ENCODE peak calls at places on chromosomes 16 and 17, in four cellular contexts. One of them, this sample, is unnamed.

GRCh38 chr16:19104591-19104990 is 9.2 kb upstream of the ITPRIPL2 start:
- DNase-seq in activated T-cell treated with anti-CD3 and anti-CD28 coated beads, Interleukin-2, amount 50 U/mL, for 48 hours: no peak
- DNase-seq in AG08395: no peak
- DNase-seq in ovary: no peak
- DNase-seq in this sample: no peak

GRCh38 chr17:7852919-7853692 is 1.8 kb upstream of the TMEM88 start:
- DNase-seq in activated T-cell treated with anti-CD3 and anti-CD28 coated beads, Interleukin-2, amount 50 U/mL, for 48 hours: no peak
- DNase-seq in AG08395: no peak
- DNase-seq in ovary: peak
- DNase-seq in this sample: no peak

GRCh38 chr16:57571098-57571497 is 28.7 kb downstream of the ADGRG5 start:
- DNase-seq in activated T-cell treated with anti-CD3 and anti-CD28 coated beads, Interleukin-2, amount 50 U/mL, for 48 hours: no peak
- DNase-seq in AG08395: no peak
- DNase-seq in ovary: no peak
- DNase-seq in this sample: no peak

GRCh38 chr17:42709561-42709960 is 27.2 kb downstream of the CNTNAP1 start:
- DNase-seq in activated T-cell treated with anti-CD3 and anti-CD28 coated beads, Interleukin-2, amount 50 U/mL, for 48 hours: no peak
- DNase-seq in AG08395: no peak
- DNase-seq in ovary: no peak
- DNase-seq in this sample: no peak

GRCh38 chr17:40065771-40066510 is 3.2 kb downstream of the THRA start:
- DNase-seq in activated T-cell treated with anti-CD3 and anti-CD28 coated beads, Interleukin-2, amount 50 U/mL, for 48 hours: no peak
- DNase-seq in AG08395: no peak
- DNase-seq in ovary: peak
- DNase-seq in this sample: no peak

GRCh38 chr16:50939356-50939755 is 197.5 kb downstream of the CYLD start:
- DNase-seq in activated T-cell treated with anti-CD3 and anti-CD28 coated beads, Interleukin-2, amount 50 U/mL, for 48 hours: no peak
- DNase-seq in AG08395: no peak
- DNase-seq in ovary: no peak
- DNase-seq in this sample: no peak

GRCh38 chr17:72518810-72519597 is 398.2 kb downstream of the SOX9 start:
- DNase-seq in activated T-cell treated with anti-CD3 and anti-CD28 coated beads, Interleukin-2, amount 50 U/mL, for 48 hours: no peak
- DNase-seq in AG08395: no peak
- DNase-seq in ovary: no peak
- DNase-seq in this sample: no peak

GRCh38 chr17:58587713-58588117 is 73.3 kb upstream of the MTMR4 start:
- DNase-seq in activated T-cell treated with anti-CD3 and anti-CD28 coated beads, Interleukin-2, amount 50 U/mL, for 48 hours: peak
- DNase-seq in AG08395: peak
- DNase-seq in ovary: peak
- DNase-seq in this sample: no peak

GRCh38 chr17:69819316-69820087 is 255.5 kb upstream of the KCNJ16 start:
- DNase-seq in activated T-cell treated with anti-CD3 and anti-CD28 coated beads, Interleukin-2, amount 50 U/mL, for 48 hours: no peak
- DNase-seq in AG08395: peak
- DNase-seq in ovary: no peak
- DNase-seq in this sample: peak

GRCh38 chr17:828761-829160 is 46.6 kb downstream of the MRM3 start:
- DNase-seq in activated T-cell treated with anti-CD3 and anti-CD28 coated beads, Interleukin-2, amount 50 U/mL, for 48 hours: no peak
- DNase-seq in AG08395: peak
- DNase-seq in ovary: no peak
- DNase-seq in this sample: no peak

GRCh38 chr17:22492331-22492730 is 800.0 kb downstream of the KCNJ18 start:
- DNase-seq in activated T-cell treated with anti-CD3 and anti-CD28 coated beads, Interleukin-2, amount 50 U/mL, for 48 hours: no peak
- DNase-seq in AG08395: no peak
- DNase-seq in ovary: no peak
- DNase-seq in this sample: no peak

GRCh38 chr16:81457326-81458133 is 12.9 kb downstream of the CMIP start:
- DNase-seq in activated T-cell treated with anti-CD3 and anti-CD28 coated beads, Interleukin-2, amount 50 U/mL, for 48 hours: no peak
- DNase-seq in AG08395: peak
- DNase-seq in ovary: no peak
- DNase-seq in this sample: peak

GRCh38 chr17:21218101-21218500 is 4.1 kb upstream of the TMEM11 start:
- DNase-seq in activated T-cell treated with anti-CD3 and anti-CD28 coated beads, Interleukin-2, amount 50 U/mL, for 48 hours: peak
- DNase-seq in AG08395: no peak
- DNase-seq in ovary: no peak
- DNase-seq in this sample: no peak

GRCh38 chr17:75033346-75034235 is 13.2 kb downstream of the ATP5PD start:
- DNase-seq in activated T-cell treated with anti-CD3 and anti-CD28 coated beads, Interleukin-2, amount 50 U/mL, for 48 hours: peak
- DNase-seq in AG08395: peak
- DNase-seq in ovary: peak
- DNase-seq in this sample: peak

GRCh38 chr16:450800-451512 is 25.5 kb downstream of the RAB11FIP3 start:
- DNase-seq in activated T-cell treated with anti-CD3 and anti-CD28 coated beads, Interleukin-2, amount 50 U/mL, for 48 hours: no peak
- DNase-seq in AG08395: no peak
- DNase-seq in ovary: no peak
- DNase-seq in this sample: no peak

GRCh38 chr17:45364531-45365390 is 47.9 kb upstream of the MAP3K14 start:
- DNase-seq in activated T-cell treated with anti-CD3 and anti-CD28 coated beads, Interleukin-2, amount 50 U/mL, for 48 hours: no peak
- DNase-seq in AG08395: peak
- DNase-seq in ovary: no peak
- DNase-seq in this sample: no peak

GRCh38 chr17:77206125-77206523 is 65.4 kb downstream of the SEC14L1 start:
- DNase-seq in activated T-cell treated with anti-CD3 and anti-CD28 coated beads, Interleukin-2, amount 50 U/mL, for 48 hours: no peak
- DNase-seq in AG08395: no peak
- DNase-seq in ovary: no peak
- DNase-seq in this sample: no peak